ENCODE peak calls at places on chromosomes 13 and 19, in nine cellular contexts. X is endothelial cell of umbilical vein, U is Panc1, O is vagina, V is GM23338, C is upper lobe of left lung, G is HCT116, S is H1, I is transverse colon. N is an unnamed sample.

GRCh38 chr19:33100894-33101644 is 20.1 kb downstream of the GPATCH1 start:
- DNase-seq in X (no peak), U (peak; percentile 47), O (no peak), V (no peak), C (no peak), G (no peak), S (no peak), I (peak; percentile 81), N (no peak)

GRCh38 chr19:47813304-47813994 is 8.3 kb upstream of the CRX start:
- DNase-seq in X (peak; percentile 35), U (no peak), O (no peak), V (peak; percentile 93), C (peak; percentile 93), G (peak; percentile 61), S (peak; percentile 99), I (peak; percentile 81), N (peak; percentile 16)

GRCh38 chr13:44651209-44651608 is 75.1 kb upstream of the TSC22D1 start:
- DNase-seq in X (no peak), U (no peak), O (no peak), V (peak; percentile 57), C (no peak), G (no peak), S (no peak), I (no peak), N (no peak)

GRCh38 chr13:27141746-27142145 is 29.9 kb downstream of the USP12 start:
- DNase-seq in X (no peak), U (no peak), O (no peak), V (no peak), C (no peak), G (no peak), S (no peak), I (no peak), N (no peak)

GRCh38 chr19:35521124-35521743 is 6.9 kb downstream of the SBSN start:
- DNase-seq in X (no peak), U (no peak), O (no peak), V (peak; percentile 70), C (no peak), G (no peak), S (no peak), I (no peak), N (no peak)

GRCh38 chr13:70579941-70580340 is 471.7 kb upstream of the KLHL1 start:
- DNase-seq in X (no peak), U (no peak), O (no peak), V (no peak), C (no peak), G (no peak), S (no peak), I (no peak), N (no peak)

GRCh38 chr13:49869514-49869913 is 66.6 kb downstream of the SPRYD7 start:
- DNase-seq in X (peak; percentile 22), U (no peak), O (no peak), V (peak; percentile 73), C (no peak), G (no peak), S (peak; percentile 55), I (no peak), N (no peak)

GRCh38 chr13:59950201-59950730 is 213.5 kb downstream of the DIAPH3 start:
- DNase-seq in X (no peak), U (no peak), O (no peak), V (no peak), C (no peak), G (no peak), S (no peak), I (no peak), N (no peak)

GRCh38 chr13:76672422-76672821 is 213.8 kb downstream of the KCTD12 start:
- DNase-seq in X (no peak), U (no peak), O (no peak), V (no peak), C (no peak), G (no peak), S (no peak), I (no peak), N (no peak)

GRCh38 chr13:40319699-40320586 is 346.5 kb downstream of the FOXO1 start:
- DNase-seq in X (no peak), U (no peak), O (no peak), V (no peak), C (no peak), G (no peak), S (no peak), I (no peak), N (no peak)

GRCh38 chr13:67231481-67231940 is 1.4 kb upstream of the PCDH9 start:
- DNase-seq in X (no peak), U (no peak), O (no peak), V (no peak), C (no peak), G (no peak), S (no peak), I (no peak), N (no peak)

GRCh38 chr13:36148436-36148835 is 17.3 kb upstream of the DCLK1 start:
- DNase-seq in X (no peak), U (no peak), O (no peak), V (no peak), C (no peak), G (no peak), S (no peak), I (no peak), N (no peak)

GRCh38 chr13:50378513-50378970 is 363.3 kb downstream of the KCNRG start:
- DNase-seq in X (no peak), U (no peak), O (no peak), V (no peak), C (no peak), G (no peak), S (no peak), I (no peak), N (no peak)

GRCh38 chr19:49167857-49168409 is 10.3 kb downstream of the TRPM4 start:
- DNase-seq in X (no peak), U (no peak), O (no peak), V (no peak), C (no peak), G (no peak), S (no peak), I (peak; percentile 22), N (no peak)

GRCh38 chr13:48040059-48040458 is 2.5 kb downstream of the NUDT15 start:
- DNase-seq in X (no peak), U (no peak), O (no peak), V (no peak), C (no peak), G (no peak), S (no peak), I (no peak), N (no peak)

GRCh38 chr13:88592105-88592504 is 920.9 kb downstream of the SLITRK5 start:
- DNase-seq in X (no peak), U (no peak), O (no peak), V (no peak), C (no peak), G (no peak), S (no peak), I (no peak), N (no peak)

GRCh38 chr13:93151277-93151676 is 75.3 kb upstream of the GPC6 start:
- DNase-seq in X (no peak), U (no peak), O (no peak), V (no peak), C (no peak), G (no peak), S (no peak), I (no peak), N (no peak)

DNA sequence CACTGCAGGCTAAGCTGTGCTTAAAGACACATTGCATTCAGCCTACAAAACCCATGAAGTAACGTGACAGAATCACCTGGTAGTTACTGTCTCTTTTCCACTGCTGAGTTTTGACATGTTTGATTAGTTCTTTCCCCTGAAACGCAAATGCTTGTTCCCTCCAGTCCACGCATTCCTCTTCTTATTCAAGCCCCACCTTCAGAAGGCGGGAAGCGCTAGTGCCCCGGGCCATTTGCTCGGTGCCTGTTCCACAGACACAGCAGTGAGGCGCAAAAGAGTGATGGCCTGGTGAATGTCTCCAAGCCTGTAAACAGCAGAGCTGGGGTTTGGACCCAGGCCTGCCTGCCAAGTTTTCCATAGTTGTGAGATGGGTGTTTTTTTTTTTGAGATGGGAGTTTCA is 10.9 kb downstream of the ACP4 start:
- DNase-seq in X (no peak), U (no peak), O (no peak), V (no peak), C (no peak), G (no peak), S (no peak), I (no peak), N (no peak)
- H3K4me1 ChIP-seq in X (peaks cover 12% of the 10 kb centered on the region), U (peaks cover 8% of the 10 kb centered on the region), O (peaks cover 28% of the 10 kb centered on the region), V (peaks cover 10% of the 10 kb centered on the region), C (peaks cover 25% of the 10 kb centered on the region), G (peaks cover 9% of the 10 kb centered on the region), S (peaks cover 11% of the 10 kb centered on the region), I (peaks cover 26% of the 10 kb centered on the region), N (peaks cover 6% of the 10 kb centered on the region)

DNA sequence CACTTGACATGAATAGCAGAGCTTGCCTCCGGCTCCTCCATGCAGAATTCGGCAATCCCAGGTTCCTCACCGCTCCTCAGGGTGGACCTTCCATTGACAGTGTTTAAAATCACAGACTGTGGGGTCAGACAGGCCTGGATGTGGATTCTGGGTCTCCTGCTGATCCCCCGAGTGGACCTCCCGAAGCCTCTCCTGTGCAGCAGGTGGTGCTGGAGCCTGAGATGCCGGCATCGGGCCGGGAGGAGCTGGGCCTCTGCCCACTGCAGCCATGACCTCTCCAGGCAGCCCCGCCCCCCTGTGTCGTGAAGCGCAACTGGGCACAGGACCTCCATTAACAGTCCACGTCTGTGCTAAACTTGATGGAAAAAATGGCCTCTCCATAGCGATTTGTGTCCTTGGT is 10.5 kb upstream of the CDC16 start:
- DNase-seq in X (no peak), U (no peak), O (peak; percentile 58), V (no peak), C (peak; percentile 55), G (no peak), S (no peak), I (no peak), N (no peak)
- TF ChIP-seq POLR2AphosphoS5 in X (no peak), U (no peak), O (no peak), V (no peak), C (no peak), G (no peak), S (no peak), I (no peak), N (no peak)

DNA sequence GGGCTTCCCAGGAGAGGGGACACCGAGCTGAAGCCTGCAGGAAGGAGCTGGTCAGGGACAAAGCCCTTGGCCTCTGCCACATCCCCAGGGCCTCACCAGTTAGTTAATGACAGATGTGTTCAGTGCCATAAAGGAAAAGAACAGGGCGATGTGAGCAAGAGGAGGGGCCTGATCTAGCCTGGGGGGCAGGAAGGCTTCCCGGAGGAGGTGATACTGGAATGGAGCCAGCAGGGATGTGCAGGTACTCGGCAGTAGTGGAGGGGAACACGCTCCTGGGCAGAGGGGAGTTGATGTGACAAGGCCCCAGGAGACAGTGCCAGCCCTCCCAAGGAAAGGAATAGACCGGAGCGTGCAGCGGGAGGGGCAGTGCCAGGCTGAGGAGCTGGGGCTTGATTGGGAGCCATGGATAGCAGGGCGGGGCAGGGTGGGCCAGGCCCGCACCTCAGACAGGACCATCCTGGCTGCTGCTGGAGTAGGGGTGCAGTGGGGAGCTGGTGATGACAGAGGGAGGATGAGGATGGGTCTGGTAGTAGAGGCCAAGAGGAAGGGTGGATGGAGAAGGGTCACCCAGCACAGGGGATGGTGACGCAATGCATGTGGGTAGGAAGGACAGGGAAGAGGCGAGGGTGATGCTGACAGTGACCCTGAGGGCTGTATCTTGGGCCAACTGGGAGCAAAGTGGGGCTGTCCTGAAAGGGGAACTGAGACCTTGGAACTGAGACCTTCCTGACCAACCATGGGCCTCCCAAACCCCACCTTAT is 4.1 kb downstream of the C19orf33 start:
- DNase-seq in X (no peak), U (no peak), O (no peak), V (no peak), C (no peak), G (no peak), S (no peak), I (no peak), N (no peak)
- H3K27me3 ChIP-seq in X (no peaks in the 10 kb centered on the region), U (no peaks in the 10 kb centered on the region), O (no peaks in the 10 kb centered on the region), V (no peaks in the 10 kb centered on the region), C (no peaks in the 10 kb centered on the region), G (no peaks in the 10 kb centered on the region), S (no peaks in the 10 kb centered on the region), I (no peaks in the 10 kb centered on the region), N (no peaks in the 10 kb centered on the region)

GRCh38 chr19:37991841-37992248 is 84.8 kb downstream of the SIPA1L3 start:
- DNase-seq in X (no peak), U (no peak), O (no peak), V (no peak), C (no peak), G (no peak), S (no peak), I (no peak), N (no peak)
- H3K4me1 ChIP-seq in X (no peaks in the 10 kb centered on the region), U (peaks cover 2% of the 10 kb centered on the region), O (peaks cover 30% of the 10 kb centered on the region), V (peaks cover 49% of the 10 kb centered on the region), C (peaks cover 24% of the 10 kb centered on the region), G (peaks cover 12% of the 10 kb centered on the region), S (peaks cover 35% of the 10 kb centered on the region), I (peaks cover 17% of the 10 kb centered on the region), N (no peaks in the 10 kb centered on the region)